ENCODE peak calls at places on chromosomes 16 and 17, in four cellular contexts. B, L, V and S are unnamed samples.

GRCh38 chr16:3094289-3095027 is 4.6 kb downstream of the ZSCAN10 start:
- DNase-seq in B (peak), L (peak), V (peak), S (peak)

GRCh38 chr17:38881600-38882191 is 11.8 kb downstream of the LASP1 start:
- DNase-seq in B (peak), L (no peak), V (peak), S (no peak)

GRCh38 chr16:4481965-4482364 is 5.8 kb downstream of the HMOX2 start:
- DNase-seq in B (no peak), L (no peak), V (no peak), S (no peak)

GRCh38 chr16:78416400-78416799 is 316.9 kb downstream of the WWOX start:
- DNase-seq in B (no peak), L (no peak), V (no peak), S (no peak)

GRCh38 chr17:9021158-9021984 is at the start of gene NTN1:
- DNase-seq in B (peak), L (no peak), V (no peak), S (peak)

GRCh38 chr16:70151391-70151790 is 22.2 kb upstream of the CLEC18C start:
- DNase-seq in B (no peak), L (no peak), V (no peak), S (no peak)

GRCh38 chr17:40134184-40134583 is 6.2 kb upstream of the CASC3 start:
- DNase-seq in B (no peak), L (no peak), V (no peak), S (no peak)

GRCh38 chr16:9099131-9099625 is 7.7 kb downstream of the HAPSTR1 start:
- DNase-seq in B (no peak), L (peak), V (no peak), S (no peak)

GRCh38 chr16:13453325-13453724 is 466.6 kb upstream of the ERCC4 start:
- DNase-seq in B (no peak), L (no peak), V (no peak), S (no peak)

GRCh38 chr16:75254359-75254837 is 3.0 kb upstream of the BCAR1 start:
- DNase-seq in B (no peak), L (no peak), V (peak), S (peak)

GRCh38 chr17:63019138-63019873 is 53.3 kb downstream of the TANC2 start:
- DNase-seq in B (no peak), L (no peak), V (no peak), S (no peak)

GRCh38 chr16:9372934-9373890 is 281.8 kb downstream of the HAPSTR1 start:
- DNase-seq in B (no peak), L (no peak), V (no peak), S (no peak)

GRCh38 chr16:52404546-52404945 is 142.4 kb downstream of the TOX3 start:
- DNase-seq in B (no peak), L (no peak), V (no peak), S (no peak)

GRCh38 chr16:10949424-10949970 is 5.1 kb downstream of the CLEC16A start:
- DNase-seq in B (no peak), L (no peak), V (peak), S (peak)

DNA sequence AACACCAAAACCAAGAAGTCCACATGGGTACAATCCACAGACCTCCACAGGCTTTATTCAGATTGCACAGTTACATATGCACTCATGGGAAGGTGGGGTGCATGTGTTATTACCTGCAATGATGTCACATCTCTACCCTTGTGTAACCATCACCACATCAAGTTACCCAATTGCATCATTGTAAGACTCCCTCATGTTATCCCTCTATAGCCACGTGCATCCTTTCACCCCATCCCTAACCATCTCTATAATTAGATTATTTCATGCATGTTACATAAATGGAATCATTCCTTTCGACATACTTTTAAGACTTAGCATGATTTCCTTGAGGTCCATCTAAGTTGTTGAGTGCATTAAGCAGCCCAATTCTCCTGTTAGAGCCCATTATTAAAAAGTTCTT is 408.2 kb upstream of the C16orf82 start:
- DNase-seq in B (no peak), L (no peak), V (no peak), S (no peak)
- TF ChIP-seq NR3C1 in B (no peak), L (no peak), V (no peak), S (no peak)

DNA sequence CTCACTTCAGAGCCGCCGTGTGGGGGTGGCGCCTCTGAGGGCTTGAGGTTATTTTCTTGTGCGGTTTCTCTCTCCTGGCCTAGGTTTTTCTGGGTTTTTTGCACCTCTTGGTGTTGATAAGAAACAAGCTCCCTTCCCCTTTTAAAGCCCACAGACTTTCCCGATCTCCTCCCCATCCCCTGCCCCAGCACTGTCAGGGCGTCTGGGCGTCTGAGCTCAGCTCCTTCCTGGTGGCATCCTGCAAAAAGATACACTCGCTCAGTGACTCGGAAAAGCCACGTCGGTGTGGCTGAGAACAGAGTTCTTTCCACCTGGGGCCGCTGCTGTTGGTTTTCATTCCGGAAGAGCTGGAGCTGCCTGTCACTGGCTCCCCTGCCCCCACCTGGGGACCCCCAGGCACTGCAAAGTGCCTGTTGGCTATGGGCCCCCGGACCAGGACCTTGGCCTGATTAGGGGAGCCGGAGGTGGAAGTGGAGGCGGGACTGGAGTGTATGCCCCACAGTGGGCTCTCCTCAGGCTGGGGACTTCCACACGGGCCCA is 14.5 kb downstream of the BAIAP2 start:
- DNase-seq in B (no peak), L (no peak), V (no peak), S (no peak)
- TF ChIP-seq NR3C1 in B (no peak), L (no peak), V (no peak), S (no peak)

GRCh38 chr17:17840751-17841591 is 4.2 kb upstream of the SREBF1 start:
- DNase-seq in B (no peak), L (peak), V (no peak), S (no peak)
- TF ChIP-seq NR3C1 in B (no peak), L (no peak), V (no peak), S (no peak)

GRCh38 chr17:41849251-41849990 is 11.8 kb downstream of the KLHL10 start:
- DNase-seq in B (no peak), L (no peak), V (no peak), S (no peak)
- TF ChIP-seq NR3C1 in B (no peak), L (no peak), V (no peak), S (no peak)

GRCh38 chr17:69047368-69048263 is 13.1 kb downstream of the ABCA9 start:
- DNase-seq in B (peak), L (peak), V (peak), S (no peak)
- TF ChIP-seq NR3C1 in B (no peak), L (no peak), V (no peak), S (no peak)

DNA sequence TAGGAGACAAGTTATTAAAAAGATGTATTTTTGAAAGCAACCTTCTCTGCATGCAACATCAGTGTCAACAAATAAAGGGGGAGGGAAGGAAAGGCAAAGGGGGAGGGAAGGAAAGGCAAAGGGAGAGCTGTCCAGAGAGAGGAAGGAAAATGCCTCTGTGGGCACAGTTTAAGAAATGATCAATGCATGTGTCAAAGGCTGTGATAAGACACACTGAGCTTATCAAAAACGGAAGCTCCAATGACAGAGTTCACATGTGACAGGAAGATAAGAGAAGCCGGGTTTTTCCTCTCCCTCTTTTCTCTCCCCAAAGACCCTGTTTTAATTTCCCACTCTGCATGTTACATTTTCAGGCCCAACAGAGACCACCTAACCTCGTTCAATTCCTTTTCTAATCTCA is 386.8 kb downstream of the NPIPA8 start:
- DNase-seq in B (no peak), L (no peak), V (no peak), S (no peak)
- TF ChIP-seq NR3C1 in B (no peak), L (no peak), V (no peak), S (no peak)